ENCODE peak calls at places on chromosomes 6 and 20, in four cellular contexts. H is K562, D is fibroblast of lung, M is lower lobe of right lung. T is an unnamed sample.

GRCh38 chr6:21740719-21741118 is 147.2 kb downstream of the SOX4 start:
- DNase-seq in H (no peak), D (peak; percentile 39), M (no peak), T (no peak)

GRCh38 chr6:90197854-90198496 is 98.7 kb downstream of the BACH2 start:
- DNase-seq in H (no peak), D (peak; percentile 65), M (peak; percentile 60), T (no peak)

GRCh38 chr6:111423960-111424846 is 58.8 kb downstream of the REV3L start:
- DNase-seq in H (peak; percentile 20), D (peak; percentile 41), M (no peak), T (no peak)

GRCh38 chr6:104953410-104953953 is 3.4 kb upstream of the LIN28B start:
- DNase-seq in H (peak; percentile 68), D (no peak), M (no peak), T (no peak)

GRCh38 chr6:36545767-36546663 is 1.3 kb downstream of the STK38 start:
- DNase-seq in H (peak; percentile 51), D (peak; percentile 34), M (no peak), T (peak; percentile 33)

GRCh38 chr20:2264118-2264517 is 31.7 kb upstream of the TGM3 start:
- DNase-seq in H (no peak), D (no peak), M (no peak), T (no peak)

GRCh38 chr20:56391037-56391436 is 978 bp downstream of the AURKA start:
- DNase-seq in H (no peak), D (no peak), M (no peak), T (no peak)

GRCh38 chr20:50399917-50400704 is 110.1 kb upstream of the PTPN1 start:
- DNase-seq in H (no peak), D (peak; percentile 26), M (peak; percentile 61), T (no peak)

GRCh38 chr20:62758226-62758912 is 37.9 kb upstream of the MRGBP start:
- DNase-seq in H (no peak), D (no peak), M (peak; percentile 21), T (no peak)

GRCh38 chr20:2942439-2942838 is 69.2 kb downstream of the PTPRA start:
- DNase-seq in H (no peak), D (peak; percentile 70), M (no peak), T (no peak)

GRCh38 chr6:154555075-154555677 is 44.7 kb upstream of the CNKSR3 start:
- DNase-seq in H (no peak), D (no peak), M (no peak), T (no peak)

GRCh38 chr6:50076431-50076830 is 26.7 kb upstream of the DEFB112 start:
- DNase-seq in H (no peak), D (no peak), M (no peak), T (no peak)

GRCh38 chr6:139008117-139008516 is 20.1 kb upstream of the REPS1 start:
- DNase-seq in H (no peak), D (no peak), M (no peak), T (no peak)

GRCh38 chr6:164051427-164051826 is 636.9 kb downstream of the QKI start:
- DNase-seq in H (no peak), D (no peak), M (no peak), T (no peak)
- H3K27ac ChIP-seq in H (no peak overlapping the region), D (no peak overlapping the region), M (no peak overlapping the region), T (no peak overlapping the region)

GRCh38 chr6:31271641-31272357 is at the start of gene HLA-C:
- DNase-seq in H (peak; percentile 83), D (peak; percentile 94), M (peak; percentile 90), T (peak; percentile 98)
- H3K27ac ChIP-seq in H (no peak within 1 kb of the TSS), D (peak within 1 kb of the TSS; percentile 93), M (peak within 1 kb of the TSS; percentile 95), T (peak within 1 kb of the TSS; percentile 74)

GRCh38 chr6:108745664-108746336 is 102.4 kb upstream of the ARMC2 start:
- DNase-seq in H (no peak), D (no peak), M (no peak), T (no peak)

GRCh38 chr6:108748063-108748462 is 100.2 kb upstream of the ARMC2 start:
- DNase-seq in H (no peak), D (peak; percentile 48), M (no peak), T (no peak)

GRCh38 chr6:108744996-108745395 is 103.2 kb upstream of the ARMC2 start:
- DNase-seq in H (no peak), D (no peak), M (no peak), T (no peak)

GRCh38 chr6:108746841-108747575 is 101.2 kb upstream of the ARMC2 start:
- DNase-seq in H (no peak), D (no peak), M (no peak), T (no peak)

DNA sequence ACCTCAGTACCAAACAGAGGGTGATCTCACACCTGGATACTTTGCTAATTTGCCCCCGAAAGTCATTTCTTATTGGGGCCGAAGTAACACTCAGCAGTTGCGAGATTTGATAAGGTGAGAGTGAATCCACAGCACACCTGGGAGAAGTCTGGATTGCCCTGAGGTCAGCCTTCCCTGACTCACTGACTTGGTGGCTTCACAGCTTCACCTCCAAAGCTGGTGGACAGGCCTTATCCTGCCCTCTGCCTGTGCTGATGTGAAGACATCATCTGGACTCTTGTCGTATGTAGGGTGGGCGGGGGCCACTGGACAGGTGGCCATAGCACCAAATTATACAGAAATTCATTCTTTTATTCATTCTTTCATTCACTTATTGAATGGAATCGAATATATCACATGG is 101.8 kb upstream of the ARMC2 start:
- DNase-seq in H (no peak), D (no peak), M (no peak), T (no peak)
- H3K27ac ChIP-seq in H (no peak overlapping the region), D (no peak overlapping the region), M (no peak overlapping the region), T (no peak overlapping the region)

GRCh38 chr20:11717562-11717961 is 200.1 kb upstream of the BTBD3 start:
- DNase-seq in H (no peak), D (no peak), M (no peak), T (no peak)
- H3K27ac ChIP-seq in H (no peak overlapping the region), D (no peak overlapping the region), M (no peak overlapping the region), T (no peak overlapping the region)

GRCh38 chr6:29016559-29017427 is 11.7 kb upstream of the ZNF311 start:
- DNase-seq in H (peak; percentile 80), D (peak; percentile 82), M (peak; percentile 81), T (peak; percentile 93)
- H3K27ac ChIP-seq in H (peak overlapping the region; percentile 69), D (no peak overlapping the region), M (no peak overlapping the region), T (peak overlapping the region; percentile 28)

GRCh38 chr20:58131111-58131510 is 97.3 kb downstream of the ANKRD60 start:
- DNase-seq in H (no peak), D (peak; percentile 47), M (no peak), T (peak; percentile 71)
- H3K27ac ChIP-seq in H (no peak overlapping the region), D (peak overlapping the region; percentile 15), M (peak overlapping the region; percentile 49), T (peak overlapping the region; percentile 53)

GRCh38 chr20:36575066-36575743 is 1.8 kb downstream of the TGIF2 start:
- DNase-seq in H (peak; percentile 57), D (peak; percentile 45), M (peak; percentile 59), T (no peak)

GRCh38 chr20:36573103-36573797 is at the start of gene TGIF2:
- DNase-seq in H (peak; percentile 97), D (peak; percentile 73), M (peak; percentile 90), T (peak; percentile 80)

GRCh38 chr20:36572701-36573102 is 695 bp upstream of the TGIF2 start:
- DNase-seq in H (peak; percentile 47), D (peak; percentile 22), M (no peak), T (no peak)

GRCh38 chr20:36574278-36575065 is 1.1 kb downstream of the TGIF2 start:
- DNase-seq in H (peak; percentile 71), D (peak; percentile 23), M (peak; percentile 70), T (peak; percentile 47)

DNA sequence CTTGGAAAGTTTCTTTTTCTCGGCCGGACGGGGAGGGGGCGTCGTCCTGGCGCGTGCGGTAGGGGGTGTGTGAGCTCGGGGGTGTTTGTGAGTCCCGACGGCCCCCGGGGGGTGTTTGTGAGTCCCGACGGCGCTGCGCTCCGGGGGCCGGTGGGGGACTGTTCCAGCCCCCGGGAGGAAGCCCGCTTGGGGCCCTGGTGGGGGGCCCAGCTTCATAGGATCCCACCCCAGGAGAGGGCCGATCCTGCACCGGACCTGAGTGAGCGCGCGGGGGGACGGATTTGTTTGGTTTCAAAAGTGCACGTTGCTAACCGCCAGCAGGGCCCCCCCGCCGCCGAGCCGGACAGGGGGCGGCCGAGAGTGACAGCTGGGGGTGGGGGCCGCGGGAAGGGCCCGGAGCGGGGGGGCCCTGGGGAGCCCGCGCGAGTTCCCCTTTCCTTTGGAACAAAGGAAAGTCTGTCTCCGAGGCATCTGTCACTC is 441 bp downstream of the TGIF2 start:
- DNase-seq in H (peak; percentile 66), D (no peak), M (peak; percentile 68), T (peak; percentile 40)
- H3K27ac ChIP-seq in H (peak overlapping the region; percentile 92), D (peak overlapping the region; percentile 46), M (peak overlapping the region; percentile 93), T (peak overlapping the region; percentile 87)

GRCh38 chr20:48823960-48824497 is 3.8 kb downstream of the PREX1 start:
- DNase-seq in H (no peak), D (peak; percentile 27), M (no peak), T (no peak)

GRCh38 chr20:48823476-48823875 is 4.3 kb downstream of the PREX1 start:
- DNase-seq in H (no peak), D (no peak), M (no peak), T (no peak)

GRCh38 chr20:48822178-48822577 is 5.6 kb downstream of the PREX1 start:
- DNase-seq in H (no peak), D (no peak), M (no peak), T (no peak)

GRCh38 chr20:48821261-48821910 is 6.4 kb downstream of the PREX1 start:
- DNase-seq in H (no peak), D (no peak), M (no peak), T (no peak)

GRCh38 chr20:48822879-48823385 is 4.9 kb downstream of the PREX1 start:
- DNase-seq in H (no peak), D (no peak), M (no peak), T (no peak)
- H3K27ac ChIP-seq in H (no peak overlapping the region), D (no peak overlapping the region), M (peak overlapping the region; percentile 31), T (no peak overlapping the region)

DNA sequence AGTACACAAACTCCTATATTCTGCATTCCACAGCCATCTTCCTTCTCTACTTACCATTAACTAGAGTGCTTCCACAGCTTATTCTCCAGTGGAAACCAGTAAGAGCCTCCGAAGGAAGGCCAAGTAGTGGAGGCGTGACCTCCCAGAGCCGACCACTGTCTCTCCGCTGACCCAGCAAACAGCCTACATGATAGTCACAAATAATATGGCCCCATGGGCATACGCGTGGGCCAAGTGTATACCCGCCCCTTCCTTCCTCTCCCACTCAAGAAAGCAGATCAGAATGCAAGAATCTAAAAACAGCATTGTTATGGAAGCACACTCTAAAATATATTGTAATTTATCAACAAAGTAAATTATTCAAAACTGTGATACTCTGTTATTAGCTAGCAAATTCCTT is 526.6 kb upstream of the JARID2 start:
- DNase-seq in H (no peak), D (no peak), M (no peak), T (no peak)
- H3K27ac ChIP-seq in H (no peak overlapping the region), D (no peak overlapping the region), M (no peak overlapping the region), T (no peak overlapping the region)

DNA sequence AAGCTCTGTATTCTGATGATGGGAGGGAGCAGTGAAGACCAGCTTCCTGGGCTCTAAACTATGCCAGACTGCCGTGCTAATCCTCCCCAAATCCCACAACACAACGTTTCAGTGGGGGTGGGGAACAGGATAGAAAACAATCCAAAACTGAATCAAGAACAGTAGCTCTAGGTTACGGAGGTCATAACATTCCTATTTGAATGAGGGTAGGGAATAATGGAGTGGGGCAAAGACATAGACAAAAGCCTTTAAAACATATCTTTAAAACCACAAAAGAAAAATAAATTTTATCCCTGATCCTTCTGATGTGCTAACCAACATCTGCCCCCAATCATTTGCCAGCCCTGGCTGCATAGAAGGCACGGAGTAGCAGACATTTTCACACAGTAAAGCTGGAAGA is 7.8 kb downstream of the USP49 start:
- DNase-seq in H (no peak), D (no peak), M (no peak), T (peak; percentile 80)
- H3K27ac ChIP-seq in H (no peak overlapping the region), D (no peak overlapping the region), M (no peak overlapping the region), T (peak overlapping the region; percentile 51)